ENCODE peak calls at places on chromosomes 1 and 21, in ten cellular contexts. One of them, this sample, is unnamed. For H3K9me3, the result is how much of the 10 kb centered on the place peaks cover.

GRCh38 chr1:113654883-113655282 is 104.4 kb downstream of the PHTF1 start:
- DNase-seq in small intestine: no peak
- DNase-seq in ovary: no peak
- DNase-seq in CD8-positive, alpha-beta T cell: no peak
- DNase-seq in OCI-LY7: no peak
- DNase-seq in effector memory CD4-positive, alpha-beta T cell: no peak
- DNase-seq in Caco-2: no peak
- DNase-seq in GM23248: no peak
- DNase-seq in CD8-positive, alpha-beta memory T cell: no peak
- DNase-seq in CD4-positive, alpha-beta T cell: no peak
- DNase-seq in this sample: no peak

GRCh38 chr1:210400043-210400840 is 71.5 kb downstream of the HHAT start:
- DNase-seq in small intestine: peak
- DNase-seq in ovary: peak
- DNase-seq in CD8-positive, alpha-beta T cell: no peak
- DNase-seq in OCI-LY7: peak
- DNase-seq in effector memory CD4-positive, alpha-beta T cell: peak
- DNase-seq in Caco-2: peak
- DNase-seq in GM23248: peak
- DNase-seq in CD8-positive, alpha-beta memory T cell: peak
- DNase-seq in CD4-positive, alpha-beta T cell: peak
- DNase-seq in this sample: peak

GRCh38 chr1:228081578-228082259 is 789 bp upstream of the ARF1 start:
- DNase-seq in small intestine: no peak
- DNase-seq in ovary: peak
- DNase-seq in CD8-positive, alpha-beta T cell: no peak
- DNase-seq in OCI-LY7: peak
- DNase-seq in effector memory CD4-positive, alpha-beta T cell: no peak
- DNase-seq in Caco-2: no peak
- DNase-seq in GM23248: peak
- DNase-seq in CD8-positive, alpha-beta memory T cell: no peak
- DNase-seq in CD4-positive, alpha-beta T cell: peak
- DNase-seq in this sample: no peak

GRCh38 chr1:84069236-84069845 is 70.4 kb upstream of the TTLL7 start:
- DNase-seq in small intestine: no peak
- DNase-seq in ovary: no peak
- DNase-seq in CD8-positive, alpha-beta T cell: no peak
- DNase-seq in OCI-LY7: peak
- DNase-seq in effector memory CD4-positive, alpha-beta T cell: no peak
- DNase-seq in Caco-2: no peak
- DNase-seq in GM23248: no peak
- DNase-seq in CD8-positive, alpha-beta memory T cell: no peak
- DNase-seq in CD4-positive, alpha-beta T cell: no peak
- DNase-seq in this sample: no peak

GRCh38 chr1:83547903-83548302 is 451.0 kb downstream of the TTLL7 start:
- DNase-seq in small intestine: no peak
- DNase-seq in ovary: no peak
- DNase-seq in CD8-positive, alpha-beta T cell: no peak
- DNase-seq in OCI-LY7: no peak
- DNase-seq in effector memory CD4-positive, alpha-beta T cell: no peak
- DNase-seq in Caco-2: no peak
- DNase-seq in GM23248: peak
- DNase-seq in CD8-positive, alpha-beta memory T cell: no peak
- DNase-seq in CD4-positive, alpha-beta T cell: no peak
- DNase-seq in this sample: no peak

GRCh38 chr1:228830185-228830953 is 95.1 kb downstream of the RHOU start:
- DNase-seq in small intestine: no peak
- DNase-seq in ovary: no peak
- DNase-seq in CD8-positive, alpha-beta T cell: peak
- DNase-seq in OCI-LY7: no peak
- DNase-seq in effector memory CD4-positive, alpha-beta T cell: no peak
- DNase-seq in Caco-2: no peak
- DNase-seq in GM23248: no peak
- DNase-seq in CD8-positive, alpha-beta memory T cell: no peak
- DNase-seq in CD4-positive, alpha-beta T cell: no peak
- DNase-seq in this sample: no peak

GRCh38 chr1:113871597-113872113 is at the start of gene PTPN22:
- DNase-seq in small intestine: peak
- DNase-seq in ovary: no peak
- DNase-seq in CD8-positive, alpha-beta T cell: peak
- DNase-seq in OCI-LY7: peak
- DNase-seq in effector memory CD4-positive, alpha-beta T cell: peak
- DNase-seq in Caco-2: no peak
- DNase-seq in GM23248: peak
- DNase-seq in CD8-positive, alpha-beta memory T cell: peak
- DNase-seq in CD4-positive, alpha-beta T cell: peak
- DNase-seq in this sample: peak

GRCh38 chr1:92910081-92910480 is 51.2 kb downstream of the DIPK1A start:
- DNase-seq in small intestine: no peak
- DNase-seq in ovary: no peak
- DNase-seq in CD8-positive, alpha-beta T cell: no peak
- DNase-seq in OCI-LY7: no peak
- DNase-seq in effector memory CD4-positive, alpha-beta T cell: no peak
- DNase-seq in Caco-2: no peak
- DNase-seq in GM23248: peak
- DNase-seq in CD8-positive, alpha-beta memory T cell: no peak
- DNase-seq in CD4-positive, alpha-beta T cell: no peak
- DNase-seq in this sample: no peak

GRCh38 chr1:19429611-19430010 is 55.7 kb downstream of the CAPZB start:
- DNase-seq in small intestine: no peak
- DNase-seq in ovary: no peak
- DNase-seq in CD8-positive, alpha-beta T cell: no peak
- DNase-seq in OCI-LY7: no peak
- DNase-seq in effector memory CD4-positive, alpha-beta T cell: no peak
- DNase-seq in Caco-2: no peak
- DNase-seq in GM23248: peak
- DNase-seq in CD8-positive, alpha-beta memory T cell: no peak
- DNase-seq in CD4-positive, alpha-beta T cell: no peak
- DNase-seq in this sample: no peak

GRCh38 chr21:31397939-31398338 is 53.9 kb upstream of the TIAM1 start:
- DNase-seq in small intestine: no peak
- DNase-seq in ovary: no peak
- DNase-seq in CD8-positive, alpha-beta T cell: peak
- DNase-seq in OCI-LY7: peak
- DNase-seq in effector memory CD4-positive, alpha-beta T cell: no peak
- DNase-seq in Caco-2: no peak
- DNase-seq in GM23248: no peak
- DNase-seq in CD8-positive, alpha-beta memory T cell: no peak
- DNase-seq in CD4-positive, alpha-beta T cell: peak
- DNase-seq in this sample: peak

GRCh38 chr21:41369105-41369914 is 7.5 kb downstream of the MX2 start:
- DNase-seq in small intestine: no peak
- DNase-seq in ovary: peak
- DNase-seq in CD8-positive, alpha-beta T cell: peak
- DNase-seq in OCI-LY7: peak
- DNase-seq in effector memory CD4-positive, alpha-beta T cell: peak
- DNase-seq in Caco-2: no peak
- DNase-seq in GM23248: peak
- DNase-seq in CD8-positive, alpha-beta memory T cell: peak
- DNase-seq in CD4-positive, alpha-beta T cell: peak
- DNase-seq in this sample: peak

GRCh38 chr21:32414579-32415358 is 2.3 kb downstream of the EVA1C start:
- DNase-seq in small intestine: no peak
- DNase-seq in ovary: no peak
- DNase-seq in CD8-positive, alpha-beta T cell: no peak
- DNase-seq in OCI-LY7: no peak
- DNase-seq in effector memory CD4-positive, alpha-beta T cell: no peak
- DNase-seq in Caco-2: no peak
- DNase-seq in GM23248: peak
- DNase-seq in CD8-positive, alpha-beta memory T cell: no peak
- DNase-seq in CD4-positive, alpha-beta T cell: no peak
- DNase-seq in this sample: no peak

GRCh38 chr1:14108356-14109275 is 408.6 kb downstream of the PRDM2 start:
- DNase-seq in small intestine: peak
- DNase-seq in ovary: no peak
- DNase-seq in CD8-positive, alpha-beta T cell: no peak
- DNase-seq in OCI-LY7: no peak
- DNase-seq in effector memory CD4-positive, alpha-beta T cell: no peak
- DNase-seq in Caco-2: no peak
- DNase-seq in GM23248: no peak
- DNase-seq in CD8-positive, alpha-beta memory T cell: no peak
- DNase-seq in CD4-positive, alpha-beta T cell: no peak
- DNase-seq in this sample: no peak

DNA sequence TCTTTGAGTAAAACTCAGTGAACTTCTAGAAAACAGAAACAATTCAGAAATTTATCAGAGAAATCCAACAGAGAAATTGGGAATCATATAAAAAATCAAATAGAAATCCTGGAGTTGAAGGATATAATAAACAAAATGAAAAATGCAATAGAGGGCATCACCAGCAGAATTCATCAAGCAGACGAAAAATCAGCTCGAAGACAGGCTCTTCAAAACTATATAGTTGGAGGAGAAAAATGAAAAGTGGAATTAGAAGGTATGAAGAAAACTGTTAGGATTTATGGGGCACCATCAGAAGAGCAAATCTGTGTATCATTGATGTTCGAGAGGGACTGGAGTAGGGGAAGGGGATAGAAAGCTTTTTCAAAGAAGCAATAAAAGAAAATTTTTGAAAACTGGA is 121.5 kb upstream of the GPR52 start:
- DNase-seq in small intestine: no peak
- DNase-seq in ovary: no peak
- DNase-seq in CD8-positive, alpha-beta T cell: no peak
- DNase-seq in OCI-LY7: no peak
- DNase-seq in effector memory CD4-positive, alpha-beta T cell: no peak
- DNase-seq in Caco-2: no peak
- DNase-seq in GM23248: no peak
- DNase-seq in CD8-positive, alpha-beta memory T cell: no peak
- DNase-seq in CD4-positive, alpha-beta T cell: no peak
- DNase-seq in this sample: no peak
- H3K9me3 ChIP-seq in small intestine: under half
- H3K9me3 ChIP-seq in ovary: under half
- H3K9me3 ChIP-seq in CD8-positive, alpha-beta T cell: under half
- H3K9me3 ChIP-seq in OCI-LY7: half or more
- H3K9me3 ChIP-seq in effector memory CD4-positive, alpha-beta T cell: under half
- H3K9me3 ChIP-seq in Caco-2: under half
- H3K9me3 ChIP-seq in GM23248: under half
- H3K9me3 ChIP-seq in CD8-positive, alpha-beta memory T cell: under half
- H3K9me3 ChIP-seq in CD4-positive, alpha-beta T cell: under half
- H3K9me3 ChIP-seq in this sample: under half

GRCh38 chr1:157019457-157019856 is 26.1 kb downstream of the ARHGEF11 start:
- DNase-seq in small intestine: no peak
- DNase-seq in ovary: no peak
- DNase-seq in CD8-positive, alpha-beta T cell: no peak
- DNase-seq in OCI-LY7: no peak
- DNase-seq in effector memory CD4-positive, alpha-beta T cell: no peak
- DNase-seq in Caco-2: no peak
- DNase-seq in GM23248: no peak
- DNase-seq in CD8-positive, alpha-beta memory T cell: no peak
- DNase-seq in CD4-positive, alpha-beta T cell: no peak
- DNase-seq in this sample: no peak

GRCh38 chr1:157025321-157025720 is 20.2 kb downstream of the ARHGEF11 start:
- DNase-seq in small intestine: no peak
- DNase-seq in ovary: no peak
- DNase-seq in CD8-positive, alpha-beta T cell: no peak
- DNase-seq in OCI-LY7: no peak
- DNase-seq in effector memory CD4-positive, alpha-beta T cell: no peak
- DNase-seq in Caco-2: no peak
- DNase-seq in GM23248: no peak
- DNase-seq in CD8-positive, alpha-beta memory T cell: no peak
- DNase-seq in CD4-positive, alpha-beta T cell: no peak
- DNase-seq in this sample: no peak

GRCh38 chr1:157025856-157026255 is 19.7 kb downstream of the ARHGEF11 start:
- DNase-seq in small intestine: no peak
- DNase-seq in ovary: no peak
- DNase-seq in CD8-positive, alpha-beta T cell: no peak
- DNase-seq in OCI-LY7: no peak
- DNase-seq in effector memory CD4-positive, alpha-beta T cell: no peak
- DNase-seq in Caco-2: no peak
- DNase-seq in GM23248: peak
- DNase-seq in CD8-positive, alpha-beta memory T cell: no peak
- DNase-seq in CD4-positive, alpha-beta T cell: no peak
- DNase-seq in this sample: no peak

DNA sequence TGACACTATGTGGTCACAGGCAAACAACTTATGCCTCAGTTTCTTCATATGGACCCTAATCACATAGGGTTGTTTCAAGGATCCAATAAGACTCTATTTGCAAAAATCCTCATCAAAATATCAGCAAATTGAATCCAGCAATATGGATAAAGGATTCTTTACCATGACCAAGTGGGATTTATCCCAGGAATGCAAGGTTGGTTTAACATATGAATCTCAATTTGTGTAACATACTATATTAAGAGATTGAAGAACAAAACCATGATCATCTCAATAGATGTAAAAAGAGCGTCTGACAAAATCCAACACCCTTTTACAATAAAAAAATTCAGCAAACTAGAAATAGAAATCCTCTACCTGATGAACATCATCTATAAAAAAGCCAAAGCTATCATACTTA is 23.9 kb downstream of the ARHGEF11 start:
- DNase-seq in small intestine: no peak
- DNase-seq in ovary: no peak
- DNase-seq in CD8-positive, alpha-beta T cell: no peak
- DNase-seq in OCI-LY7: no peak
- DNase-seq in effector memory CD4-positive, alpha-beta T cell: no peak
- DNase-seq in Caco-2: no peak
- DNase-seq in GM23248: no peak
- DNase-seq in CD8-positive, alpha-beta memory T cell: no peak
- DNase-seq in CD4-positive, alpha-beta T cell: no peak
- DNase-seq in this sample: no peak
- H3K9me3 ChIP-seq in small intestine: under half
- H3K9me3 ChIP-seq in ovary: under half
- H3K9me3 ChIP-seq in CD8-positive, alpha-beta T cell: under half
- H3K9me3 ChIP-seq in OCI-LY7: under half
- H3K9me3 ChIP-seq in effector memory CD4-positive, alpha-beta T cell: under half
- H3K9me3 ChIP-seq in Caco-2: under half
- H3K9me3 ChIP-seq in GM23248: under half
- H3K9me3 ChIP-seq in CD8-positive, alpha-beta memory T cell: under half
- H3K9me3 ChIP-seq in CD4-positive, alpha-beta T cell: under half
- H3K9me3 ChIP-seq in this sample: under half

GRCh38 chr21:18451679-18452078 is 48.1 kb upstream of the TMPRSS15 start:
- DNase-seq in small intestine: no peak
- DNase-seq in ovary: no peak
- DNase-seq in CD8-positive, alpha-beta T cell: no peak
- DNase-seq in OCI-LY7: no peak
- DNase-seq in effector memory CD4-positive, alpha-beta T cell: no peak
- DNase-seq in Caco-2: no peak
- DNase-seq in GM23248: no peak
- DNase-seq in CD8-positive, alpha-beta memory T cell: no peak
- DNase-seq in CD4-positive, alpha-beta T cell: no peak
- DNase-seq in this sample: no peak

GRCh38 chr21:18443686-18444085 is 40.1 kb upstream of the TMPRSS15 start:
- DNase-seq in small intestine: no peak
- DNase-seq in ovary: no peak
- DNase-seq in CD8-positive, alpha-beta T cell: no peak
- DNase-seq in OCI-LY7: peak
- DNase-seq in effector memory CD4-positive, alpha-beta T cell: no peak
- DNase-seq in Caco-2: no peak
- DNase-seq in GM23248: no peak
- DNase-seq in CD8-positive, alpha-beta memory T cell: no peak
- DNase-seq in CD4-positive, alpha-beta T cell: no peak
- DNase-seq in this sample: no peak

GRCh38 chr21:18449586-18449985 is 46.0 kb upstream of the TMPRSS15 start:
- DNase-seq in small intestine: no peak
- DNase-seq in ovary: no peak
- DNase-seq in CD8-positive, alpha-beta T cell: no peak
- DNase-seq in OCI-LY7: peak
- DNase-seq in effector memory CD4-positive, alpha-beta T cell: no peak
- DNase-seq in Caco-2: no peak
- DNase-seq in GM23248: no peak
- DNase-seq in CD8-positive, alpha-beta memory T cell: no peak
- DNase-seq in CD4-positive, alpha-beta T cell: no peak
- DNase-seq in this sample: no peak
- H3K9me3 ChIP-seq in small intestine: under half
- H3K9me3 ChIP-seq in ovary: under half
- H3K9me3 ChIP-seq in CD8-positive, alpha-beta T cell: under half
- H3K9me3 ChIP-seq in OCI-LY7: half or more
- H3K9me3 ChIP-seq in effector memory CD4-positive, alpha-beta T cell: under half
- H3K9me3 ChIP-seq in Caco-2: under half
- H3K9me3 ChIP-seq in GM23248: under half
- H3K9me3 ChIP-seq in CD8-positive, alpha-beta memory T cell: under half
- H3K9me3 ChIP-seq in CD4-positive, alpha-beta T cell: under half
- H3K9me3 ChIP-seq in this sample: under half

GRCh38 chr1:4306559-4307467 is 347.6 kb upstream of the AJAP1 start:
- DNase-seq in small intestine: no peak
- DNase-seq in ovary: no peak
- DNase-seq in CD8-positive, alpha-beta T cell: no peak
- DNase-seq in OCI-LY7: no peak
- DNase-seq in effector memory CD4-positive, alpha-beta T cell: no peak
- DNase-seq in Caco-2: no peak
- DNase-seq in GM23248: no peak
- DNase-seq in CD8-positive, alpha-beta memory T cell: no peak
- DNase-seq in CD4-positive, alpha-beta T cell: no peak
- DNase-seq in this sample: no peak
- H3K9me3 ChIP-seq in small intestine: under half
- H3K9me3 ChIP-seq in ovary: under half
- H3K9me3 ChIP-seq in CD8-positive, alpha-beta T cell: under half
- H3K9me3 ChIP-seq in OCI-LY7: under half
- H3K9me3 ChIP-seq in effector memory CD4-positive, alpha-beta T cell: under half
- H3K9me3 ChIP-seq in Caco-2: under half
- H3K9me3 ChIP-seq in GM23248: under half
- H3K9me3 ChIP-seq in CD8-positive, alpha-beta memory T cell: under half
- H3K9me3 ChIP-seq in CD4-positive, alpha-beta T cell: under half
- H3K9me3 ChIP-seq in this sample: under half

This sample was measured in CD4-positive, alpha-beta memory T cell.